ENCODE peak calls at places on chromosome 13, in four cellular contexts. One of them, this sample, is unnamed.
A peak's percentile ranks its signal among the peaks of the same experiment; 100 is the strongest.

GRCh38 chr13:94966380-94966779 is 254.0 kb upstream of the SOX21 start:
- DNase-seq in GM13977: no peak
- DNase-seq in heart right ventricle: no peak
- DNase-seq in fibroblast of pulmonary artery: no peak
- DNase-seq in this sample: no peak

GRCh38 chr13:94761407-94761806 is 49.1 kb upstream of the SOX21 start:
- DNase-seq in heart right ventricle: no peak
- DNase-seq in GM13977: no peak
- DNase-seq in fibroblast of pulmonary artery: no peak
- DNase-seq in this sample: no peak

GRCh38 chr13:98094678-98095266 is 48.1 kb upstream of the FARP1 start:
- DNase-seq in fibroblast of pulmonary artery: no peak
- DNase-seq in heart right ventricle: no peak
- DNase-seq in GM13977: no peak
- DNase-seq in this sample: no peak

GRCh38 chr13:24458736-24459135 is 53.8 kb downstream of the PARP4 start:
- DNase-seq in GM13977: no peak
- DNase-seq in fibroblast of pulmonary artery: peak; percentile 33
- DNase-seq in heart right ventricle: no peak
- DNase-seq in this sample: no peak

GRCh38 chr13:67481445-67481844 is 251.3 kb upstream of the PCDH9 start:
- DNase-seq in GM13977: no peak
- DNase-seq in fibroblast of pulmonary artery: no peak
- DNase-seq in heart right ventricle: no peak
- DNase-seq in this sample: no peak

GRCh38 chr13:69959041-69959440 is 148.6 kb upstream of the ATXN8OS start:
- DNase-seq in GM13977: no peak
- DNase-seq in fibroblast of pulmonary artery: no peak
- DNase-seq in heart right ventricle: no peak
- DNase-seq in this sample: no peak

GRCh38 chr13:87356314-87356713 is 314.9 kb upstream of the SLITRK5 start:
- DNase-seq in GM13977: no peak
- DNase-seq in fibroblast of pulmonary artery: no peak
- DNase-seq in heart right ventricle: no peak
- DNase-seq in this sample: no peak

GRCh38 chr13:66879971-66880370 is 350.2 kb downstream of the PCDH9 start:
- DNase-seq in GM13977: no peak
- DNase-seq in fibroblast of pulmonary artery: no peak
- DNase-seq in heart right ventricle: no peak
- DNase-seq in this sample: no peak

GRCh38 chr13:113288880-113289279 is 8.2 kb upstream of the LAMP1 start:
- DNase-seq in heart right ventricle: no peak
- DNase-seq in fibroblast of pulmonary artery: no peak
- DNase-seq in GM13977: no peak
- DNase-seq in this sample: no peak

GRCh38 chr13:27770809-27771208 is 21.5 kb upstream of the GSX1 start:
- DNase-seq in heart right ventricle: no peak
- DNase-seq in GM13977: peak; percentile 57
- DNase-seq in fibroblast of pulmonary artery: peak; percentile 23
- DNase-seq in this sample: peak; percentile 59

GRCh38 chr13:25783480-25784081 is 268.2 kb downstream of the SHISA2 start:
- DNase-seq in GM13977: no peak
- DNase-seq in fibroblast of pulmonary artery: no peak
- DNase-seq in heart right ventricle: no peak
- DNase-seq in this sample: no peak

GRCh38 chr13:104466016-104466415 is 1399.8 kb upstream of the SLC10A2 start:
- DNase-seq in fibroblast of pulmonary artery: no peak
- DNase-seq in GM13977: no peak
- DNase-seq in heart right ventricle: no peak
- DNase-seq in this sample: no peak

GRCh38 chr13:37047032-37047431 is 12.5 kb downstream of the SUPT20H start:
- DNase-seq in fibroblast of pulmonary artery: no peak
- DNase-seq in GM13977: no peak
- DNase-seq in heart right ventricle: no peak
- DNase-seq in this sample: no peak

GRCh38 chr13:29571876-29572570 is 23.5 kb downstream of the SLC7A1 start:
- DNase-seq in GM13977: no peak
- DNase-seq in fibroblast of pulmonary artery: no peak
- DNase-seq in heart right ventricle: no peak
- DNase-seq in this sample: no peak

GRCh38 chr13:39415403-39415802 is 187.6 kb downstream of the LHFPL6 start:
- DNase-seq in GM13977: no peak
- DNase-seq in fibroblast of pulmonary artery: peak; percentile 72
- DNase-seq in heart right ventricle: peak; percentile 60
- DNase-seq in this sample: peak; percentile 20

GRCh38 chr13:58946274-58946673 is 1217.5 kb downstream of the DIAPH3 start:
- DNase-seq in GM13977: no peak
- DNase-seq in fibroblast of pulmonary artery: no peak
- DNase-seq in heart right ventricle: no peak
- DNase-seq in this sample: no peak

GRCh38 chr13:108195146-108195545 is 20.2 kb downstream of the LIG4 start:
- DNase-seq in heart right ventricle: no peak
- DNase-seq in fibroblast of pulmonary artery: peak; percentile 24
- DNase-seq in GM13977: no peak
- DNase-seq in this sample: no peak

GRCh38 chr13:91359566-91359965 is 12.1 kb downstream of the MIR17HG start:
- DNase-seq in heart right ventricle: no peak
- DNase-seq in GM13977: no peak
- DNase-seq in fibroblast of pulmonary artery: no peak
- DNase-seq in this sample: no peak

GRCh38 chr13:40774672-40775071 is 3.7 kb upstream of the MRPS31 start:
- DNase-seq in fibroblast of pulmonary artery: no peak
- DNase-seq in GM13977: no peak
- DNase-seq in heart right ventricle: no peak
- DNase-seq in this sample: no peak

GRCh38 chr13:40772765-40773473 is 1.9 kb upstream of the MRPS31 start:
- DNase-seq in fibroblast of pulmonary artery: no peak
- DNase-seq in GM13977: no peak
- DNase-seq in heart right ventricle: no peak
- DNase-seq in this sample: no peak

GRCh38 chr13:40770609-40770933 is 419 bp downstream of the MRPS31 start:
- DNase-seq in fibroblast of pulmonary artery: no peak
- DNase-seq in heart right ventricle: no peak
- DNase-seq in GM13977: no peak
- DNase-seq in this sample: no peak

GRCh38 chr13:40769970-40770369 is 1.0 kb downstream of the MRPS31 start:
- DNase-seq in heart right ventricle: no peak
- DNase-seq in GM13977: no peak
- DNase-seq in fibroblast of pulmonary artery: no peak
- DNase-seq in this sample: no peak

GRCh38 chr13:40770934-40771618 is at the start of gene MRPS31:
- DNase-seq in fibroblast of pulmonary artery: peak; percentile 96
- DNase-seq in heart right ventricle: peak; percentile 95
- DNase-seq in GM13977: peak; percentile 90
- DNase-seq in this sample: peak; percentile 96
- TF ChIP-seq CTCF in fibroblast of pulmonary artery: no peak
- TF ChIP-seq CTCF in heart right ventricle: no peak
- TF ChIP-seq CTCF in GM13977: no peak
- TF ChIP-seq CTCF in this sample: no peak

DNA sequence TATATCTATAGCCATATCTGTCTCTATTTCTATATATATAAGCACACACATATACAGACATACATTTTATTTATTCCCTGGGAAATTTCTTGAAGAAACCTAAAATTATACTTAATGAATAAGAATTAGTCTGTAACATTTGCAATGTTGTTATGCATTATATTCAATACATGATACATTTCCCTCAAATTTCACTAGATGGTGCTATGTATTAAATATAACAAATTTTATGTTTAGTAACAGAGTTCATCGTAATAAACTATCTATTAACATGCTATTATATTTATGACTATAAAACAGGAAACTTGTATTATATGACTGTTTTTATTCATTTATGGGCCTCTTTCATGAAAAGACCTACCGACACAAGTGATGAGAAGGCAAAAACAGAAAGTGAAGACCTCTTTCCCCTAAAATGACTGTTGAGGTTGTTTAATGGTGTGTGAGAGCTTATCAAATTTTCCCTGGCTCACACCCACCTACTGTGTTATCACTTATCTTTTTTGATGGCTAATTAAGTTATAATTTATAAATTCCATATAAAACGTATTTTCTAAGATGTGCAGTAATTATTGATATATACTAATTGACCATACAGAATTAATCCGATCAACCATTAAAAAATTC is 881.9 kb downstream of the SLITRK6 start:
- DNase-seq in fibroblast of pulmonary artery: peak; percentile 54
- DNase-seq in heart right ventricle: no peak
- DNase-seq in GM13977: peak; percentile 32
- DNase-seq in this sample: no peak
- TF ChIP-seq CTCF in fibroblast of pulmonary artery: peak; percentile 33
- TF ChIP-seq CTCF in heart right ventricle: peak; percentile 39
- TF ChIP-seq CTCF in GM13977: peak; percentile 32
- TF ChIP-seq CTCF in this sample: peak; percentile 45

GRCh38 chr13:63446329-63446728 is 2030.7 kb upstream of the PCDH20 start:
- DNase-seq in fibroblast of pulmonary artery: no peak
- DNase-seq in GM13977: no peak
- DNase-seq in heart right ventricle: no peak
- DNase-seq in this sample: no peak
- TF ChIP-seq CTCF in fibroblast of pulmonary artery: no peak
- TF ChIP-seq CTCF in GM13977: no peak
- TF ChIP-seq CTCF in heart right ventricle: no peak
- TF ChIP-seq CTCF in this sample: no peak

GRCh38 chr13:79675931-79676658 is 195.1 kb downstream of the NDFIP2 start:
- DNase-seq in fibroblast of pulmonary artery: no peak
- DNase-seq in heart right ventricle: no peak
- DNase-seq in GM13977: no peak
- DNase-seq in this sample: no peak
- TF ChIP-seq CTCF in fibroblast of pulmonary artery: no peak
- TF ChIP-seq CTCF in heart right ventricle: peak; percentile 5
- TF ChIP-seq CTCF in GM13977: no peak
- TF ChIP-seq CTCF in this sample: no peak

DNA sequence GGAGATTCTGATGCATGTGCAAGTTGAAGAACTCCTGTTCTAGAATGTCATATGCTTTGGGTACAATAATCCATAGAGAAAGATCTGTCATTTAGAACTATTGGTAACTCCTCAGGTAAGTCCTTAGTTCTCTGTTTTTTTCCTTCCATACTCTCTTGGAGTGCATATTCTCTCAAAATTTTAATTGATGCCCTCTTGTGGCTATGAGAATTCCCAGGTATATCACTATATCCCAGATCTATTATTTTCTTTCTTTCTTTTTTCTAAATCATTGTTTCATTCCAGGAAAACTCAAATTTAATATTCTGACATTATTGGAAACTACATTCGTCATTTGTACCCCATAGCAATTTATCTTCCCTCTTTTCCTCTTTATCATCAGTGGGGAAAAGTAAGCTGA is 485.4 kb downstream of the KLF5 start:
- DNase-seq in fibroblast of pulmonary artery: peak; percentile 4
- DNase-seq in GM13977: no peak
- DNase-seq in heart right ventricle: no peak
- DNase-seq in this sample: no peak
- TF ChIP-seq CTCF in fibroblast of pulmonary artery: peak; percentile 12
- TF ChIP-seq CTCF in GM13977: no peak
- TF ChIP-seq CTCF in heart right ventricle: no peak
- TF ChIP-seq CTCF in this sample: no peak

DNA sequence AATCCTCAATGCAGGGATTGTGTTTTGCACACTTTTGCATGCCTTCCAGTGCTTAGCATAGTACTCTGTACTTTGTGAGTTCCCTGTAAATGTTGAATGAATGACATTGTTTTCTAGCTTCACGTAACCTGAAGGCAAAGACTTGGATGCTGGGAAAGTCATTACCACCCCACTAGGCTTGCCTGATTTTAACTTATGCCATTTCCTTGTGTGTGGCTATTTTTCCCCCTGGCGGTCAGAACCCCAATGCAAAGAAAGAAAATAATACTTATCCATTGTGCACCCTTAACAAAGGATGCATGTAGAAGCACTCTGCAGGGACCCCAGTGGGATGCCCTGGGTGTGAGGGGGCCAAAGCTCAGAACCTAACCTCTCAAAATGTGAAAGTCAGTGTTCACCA is 1.2 kb upstream of the ENOX1 start:
- DNase-seq in GM13977: peak; percentile 12
- DNase-seq in heart right ventricle: no peak
- DNase-seq in fibroblast of pulmonary artery: peak; percentile 69
- DNase-seq in this sample: no peak
- TF ChIP-seq CTCF in GM13977: no peak
- TF ChIP-seq CTCF in heart right ventricle: peak; percentile 32
- TF ChIP-seq CTCF in fibroblast of pulmonary artery: peak; percentile 53
- TF ChIP-seq CTCF in this sample: no peak

GRCh38 chr13:23375007-23375971 is 58.2 kb downstream of the SACS start:
- DNase-seq in GM13977: peak; percentile 99
- DNase-seq in fibroblast of pulmonary artery: peak; percentile 95
- DNase-seq in heart right ventricle: peak; percentile 99
- DNase-seq in this sample: peak; percentile 97
- TF ChIP-seq CTCF in GM13977: peak; percentile 34
- TF ChIP-seq CTCF in fibroblast of pulmonary artery: no peak
- TF ChIP-seq CTCF in heart right ventricle: peak; percentile 11
- TF ChIP-seq CTCF in this sample: no peak

DNA sequence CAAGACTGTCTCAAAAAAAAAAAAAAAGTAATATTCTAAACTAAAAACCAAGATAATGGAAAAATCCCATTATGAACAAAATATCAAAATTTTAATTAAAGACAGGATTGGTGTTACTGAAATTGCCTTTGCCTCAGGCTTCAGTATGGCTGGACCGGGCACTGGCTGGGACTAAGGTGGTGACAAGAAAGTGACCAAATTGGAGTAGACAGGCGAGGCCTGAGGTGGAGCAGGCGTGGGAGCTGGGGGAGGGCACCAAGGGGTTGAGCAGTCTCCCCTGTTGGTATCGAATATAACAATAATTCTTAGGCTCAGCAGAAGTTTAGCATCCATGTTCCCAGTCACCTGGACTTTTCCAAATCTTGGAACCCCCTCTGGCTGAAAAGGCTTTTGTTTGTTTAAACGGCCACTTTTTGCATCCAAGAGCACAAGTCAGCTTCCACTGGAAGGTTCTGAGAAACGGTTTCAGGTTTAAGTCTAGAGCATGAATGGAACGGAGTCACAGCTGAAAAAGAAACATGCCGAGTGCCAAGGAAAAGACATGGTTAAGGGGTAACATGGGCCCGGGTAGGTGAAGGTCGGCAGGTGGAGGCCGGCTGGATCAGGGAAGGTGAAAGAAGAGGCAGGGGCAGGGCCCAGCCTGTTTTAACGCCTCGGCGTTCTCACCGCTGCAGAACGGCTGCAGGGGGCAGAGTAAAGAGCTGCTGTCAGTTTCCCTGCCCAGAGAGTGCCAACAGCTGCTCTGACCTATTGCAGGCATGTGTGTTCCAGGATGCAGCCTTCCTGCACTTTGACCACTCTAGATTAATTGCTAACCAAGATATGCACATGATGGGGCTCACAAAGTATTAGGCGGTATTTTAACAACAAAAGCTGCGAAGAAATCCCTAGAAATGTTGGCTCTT is 104.4 kb downstream of the TM9SF2 start:
- DNase-seq in heart right ventricle: peak; percentile 43
- DNase-seq in fibroblast of pulmonary artery: no peak
- DNase-seq in GM13977: peak; percentile 58
- DNase-seq in this sample: peak; percentile 61
- TF ChIP-seq CTCF in heart right ventricle: peak; percentile 13
- TF ChIP-seq CTCF in fibroblast of pulmonary artery: peak; percentile 10
- TF ChIP-seq CTCF in GM13977: peak; percentile 3
- TF ChIP-seq CTCF in this sample: peak; percentile 26